ENCODE peak calls at places on chromosomes 2 and 18, in six cellular contexts. J, R, K, W, I and T are unnamed samples.

GRCh38 chr2:53884883-53885282 is 25.1 kb upstream of the GPR75 start:
- DNase-seq in J (no peak), R (no peak), K (no peak), W (no peak), I (no peak), T (no peak)

GRCh38 chr18:79825913-79826312 is 28.2 kb downstream of the KCNG2 start:
- DNase-seq in J (no peak), R (no peak), K (no peak), W (no peak), I (no peak), T (no peak)

GRCh38 chr2:218168016-218168415 is 1.3 kb upstream of the CXCR1 start:
- DNase-seq in J (no peak), R (no peak), K (no peak), W (no peak), I (no peak), T (no peak)

GRCh38 chr2:235847576-235847975 is 320.6 kb downstream of the GBX2 start:
- DNase-seq in J (no peak), R (no peak), K (no peak), W (no peak), I (no peak), T (no peak)

GRCh38 chr18:28411806-28412205 is 234.9 kb upstream of the CDH2 start:
- DNase-seq in J (no peak), R (no peak), K (no peak), W (no peak), I (no peak), T (no peak)

GRCh38 chr2:105761931-105762515 is 17.3 kb downstream of the NCK2 start:
- DNase-seq in J (no peak), R (no peak), K (peak), W (no peak), I (peak), T (no peak)

GRCh38 chr18:48829443-48830149 is 121.2 kb downstream of the SMAD7 start:
- DNase-seq in J (no peak), R (no peak), K (no peak), W (no peak), I (no peak), T (no peak)

GRCh38 chr18:3495691-3496090 is 45.7 kb downstream of the TGIF1 start:
- DNase-seq in J (no peak), R (no peak), K (no peak), W (no peak), I (no peak), T (no peak)

GRCh38 chr2:210599476-210599875 is 43.1 kb downstream of the CPS1 start:
- DNase-seq in J (no peak), R (no peak), K (no peak), W (no peak), I (no peak), T (no peak)

GRCh38 chr2:68765739-68766377 is 31.2 kb downstream of the ARHGAP25 start:
- DNase-seq in J (no peak), R (no peak), K (no peak), W (no peak), I (no peak), T (no peak)

GRCh38 chr2:144516981-144517824 is 2.7 kb downstream of the ZEB2 start:
- DNase-seq in J (no peak), R (peak), K (peak), W (peak), I (no peak), T (no peak)

GRCh38 chr2:67846341-67847070 is 216.3 kb downstream of the C1D start:
- DNase-seq in J (peak), R (peak), K (peak), W (peak), I (peak), T (peak)

GRCh38 chr2:132766573-132766972 is 96.6 kb upstream of the LYPD1 start:
- DNase-seq in J (no peak), R (no peak), K (no peak), W (no peak), I (no peak), T (no peak)

GRCh38 chr2:50636462-50636861 is 395.5 kb downstream of the NRXN1 start:
- DNase-seq in J (no peak), R (no peak), K (no peak), W (no peak), I (no peak), T (no peak)

GRCh38 chr2:28624798-28625701 is 126.6 kb upstream of the PPP1CB start:
- DNase-seq in J (no peak), R (peak), K (peak), W (no peak), I (no peak), T (peak)

GRCh38 chr2:205323929-205324328 is 358.4 kb upstream of the NRP2 start:
- DNase-seq in J (no peak), R (no peak), K (no peak), W (no peak), I (no peak), T (no peak)

GRCh38 chr2:187748958-187749357 is 194.7 kb upstream of the TFPI start:
- DNase-seq in J (no peak), R (no peak), K (no peak), W (no peak), I (no peak), T (no peak)

GRCh38 chr2:117794668-117795067 is 19.8 kb upstream of the DDX18 start:
- DNase-seq in J (no peak), R (no peak), K (no peak), W (no peak), I (no peak), T (no peak)

GRCh38 chr2:75552222-75552621 is 8.5 kb downstream of the EVA1A start:
- DNase-seq in J (no peak), R (no peak), K (no peak), W (no peak), I (no peak), T (no peak)

GRCh38 chr2:70645733-70646420 is 92.3 kb upstream of the TGFA start:
- DNase-seq in J (no peak), R (no peak), K (no peak), W (no peak), I (peak), T (no peak)

GRCh38 chr2:28976584-28976983 is 4.5 kb upstream of the TOGARAM2 start:
- DNase-seq in J (no peak), R (no peak), K (no peak), W (no peak), I (no peak), T (no peak)

GRCh38 chr2:210224660-210225460 is at the start of gene ACADL:
- DNase-seq in J (no peak), R (no peak), K (peak), W (no peak), I (peak), T (no peak)

GRCh38 chr2:72141032-72141645 is 6.5 kb downstream of the CYP26B1 start:
- DNase-seq in J (no peak), R (no peak), K (no peak), W (no peak), I (no peak), T (no peak)

GRCh38 chr2:160062283-160063005 is at the start of gene PLA2R1:
- DNase-seq in J (no peak), R (no peak), K (peak), W (peak), I (peak), T (no peak)

GRCh38 chr18:48850891-48851302 is 99.9 kb downstream of the SMAD7 start:
- DNase-seq in J (no peak), R (no peak), K (no peak), W (no peak), I (no peak), T (no peak)

GRCh38 chr2:151280276-151280675 is 9.2 kb downstream of the NMI start:
- DNase-seq in J (no peak), R (no peak), K (no peak), W (no peak), I (no peak), T (no peak)

GRCh38 chr18:77114564-77115391 is 17.8 kb downstream of the MBP start:
- DNase-seq in J (no peak), R (no peak), K (peak), W (peak), I (peak), T (peak)

GRCh38 chr2:177326591-177326990 is 62.1 kb upstream of the NFE2L2 start:
- DNase-seq in J (no peak), R (no peak), K (no peak), W (no peak), I (no peak), T (no peak)

GRCh38 chr2:98438190-98439133 is 6.2 kb upstream of the INPP4A start:
- DNase-seq in J (no peak), R (no peak), K (no peak), W (no peak), I (no peak), T (no peak)

GRCh38 chr18:60130289-60130688 is 230.5 kb downstream of the PMAIP1 start:
- DNase-seq in J (no peak), R (no peak), K (no peak), W (no peak), I (no peak), T (no peak)

GRCh38 chr2:217469203-217469810 is 533.5 kb downstream of the TNS1 start:
- DNase-seq in J (no peak), R (no peak), K (no peak), W (no peak), I (no peak), T (no peak)

GRCh38 chr18:74834424-74835309 is 237.0 kb downstream of the ZNF407 start:
- DNase-seq in J (no peak), R (no peak), K (no peak), W (no peak), I (no peak), T (no peak)

GRCh38 chr2:70248810-70249438 is 496 bp upstream of the TIA1 start:
- DNase-seq in J (peak), R (no peak), K (peak), W (no peak), I (peak), T (peak)

GRCh38 chr2:70083344-70084156 is 3.7 kb upstream of the PCBP1 start:
- DNase-seq in J (no peak), R (peak), K (peak), W (no peak), I (no peak), T (peak)

GRCh38 chr18:60534539-60534938 is 162.0 kb upstream of the MC4R start:
- DNase-seq in J (no peak), R (no peak), K (no peak), W (no peak), I (no peak), T (no peak)

GRCh38 chr2:239329284-239329971 is 71.4 kb downstream of the HDAC4 start:
- DNase-seq in J (no peak), R (no peak), K (no peak), W (no peak), I (no peak), T (no peak)

GRCh38 chr2:146820672-146821071 is 1024.2 kb upstream of the ACVR2A start:
- DNase-seq in J (no peak), R (no peak), K (no peak), W (peak), I (no peak), T (no peak)

GRCh38 chr18:79393626-79394401 is 1.9 kb upstream of the NFATC1 start:
- DNase-seq in J (peak), R (no peak), K (peak), W (peak), I (peak), T (no peak)

GRCh38 chr18:47263197-47263827 is 11.9 kb upstream of the SKOR2 start:
- DNase-seq in J (no peak), R (no peak), K (peak), W (no peak), I (peak), T (no peak)